ENCODE peak calls at places on chromosomes 2 and 18, in seven cellular contexts. H, J, N, G, B, L and A are unnamed samples.

GRCh38 chr18:34592961-34593382 is 117.1 kb upstream of the DTNA start:
- DNase-seq in G (peak), N (peak), J (no peak), L (no peak), H (no peak), B (no peak), A (peak)

GRCh38 chr2:185947722-185948121 is 209.1 kb downstream of the FSIP2 start:
- DNase-seq in B (no peak), H (no peak), G (no peak), N (no peak), L (no peak), J (no peak), A (no peak)

GRCh38 chr2:96150791-96151594 is 5.8 kb upstream of the DUSP2 start:
- DNase-seq in L (no peak), B (no peak), N (no peak), G (no peak), J (no peak), H (no peak), A (no peak)

GRCh38 chr2:238685713-238686112 is 162.2 kb upstream of the TWIST2 start:
- DNase-seq in H (no peak), L (no peak), N (no peak), J (no peak), B (no peak), G (no peak), A (no peak)

GRCh38 chr18:13823707-13824395 is at the start of gene MC5R:
- DNase-seq in L (peak), G (peak), N (peak), J (peak), B (peak), H (no peak), A (peak)

GRCh38 chr2:169010633-169011460 is 20.3 kb downstream of the ABCB11 start:
- DNase-seq in N (no peak), B (no peak), G (no peak), H (no peak), L (no peak), J (no peak), A (no peak)

GRCh38 chr2:105113616-105114275 is 75.9 kb downstream of the MRPS9 start:
- DNase-seq in J (no peak), H (no peak), G (no peak), B (no peak), N (no peak), L (no peak), A (no peak)

GRCh38 chr18:71887509-71887908 is 656.6 kb downstream of the CBLN2 start:
- DNase-seq in H (no peak), G (no peak), J (no peak), B (no peak), N (no peak), L (no peak), A (no peak)

GRCh38 chr2:10278029-10278762 is 24.5 kb upstream of the HPCAL1 start:
- DNase-seq in G (peak), N (peak), H (peak), B (no peak), L (peak), J (no peak), A (no peak)

GRCh38 chr2:122754561-122754960 is 999.1 kb downstream of the TSN start:
- DNase-seq in H (no peak), N (no peak), B (no peak), G (no peak), L (no peak), J (no peak), A (no peak)